ENCODE peak calls at places on chromosome 2, in eight cellular contexts. T is left lobe of liver, D is frontal cortex, G is pons, I is SK-MEL-5, W is GM23338, V is aorta, Q is kidney. C is an unnamed sample.

GRCh38 chr2:180983468-180984388 is 3.3 kb downstream of the UBE2E3 start:
- DNase-seq in W (peak), I (peak), G (peak), D (peak), T (peak), V (no peak), Q (no peak), C (peak)

GRCh38 chr2:147632193-147632592 is 212.6 kb upstream of the ACVR2A start:
- DNase-seq in T (no peak), W (no peak), I (no peak), V (no peak), G (peak), Q (no peak), D (no peak), C (no peak)

GRCh38 chr2:9627310-9627709 is 3.5 kb downstream of the YWHAQ start:
- DNase-seq in W (no peak), G (no peak), I (no peak), Q (no peak), V (no peak), T (no peak), D (no peak), C (peak)

GRCh38 chr2:102588213-102588939 is 31.0 kb upstream of the SLC9A2 start:
- DNase-seq in W (no peak), I (no peak), V (no peak), T (no peak), Q (no peak), G (no peak), D (no peak), C (no peak)

GRCh38 chr2:48510329-48510728 is 19.6 kb upstream of the STON1 start:
- DNase-seq in T (no peak), I (no peak), G (no peak), V (no peak), D (no peak), W (no peak), Q (no peak), C (no peak)

GRCh38 chr2:204407209-204408070 is 137.8 kb upstream of the PARD3B start:
- DNase-seq in T (no peak), V (no peak), I (peak), Q (no peak), W (no peak), D (no peak), G (no peak), C (no peak)

GRCh38 chr2:15864176-15864769 is 76.1 kb upstream of the MYCN start:
- DNase-seq in T (no peak), V (no peak), D (no peak), G (no peak), I (no peak), W (no peak), Q (no peak), C (no peak)

GRCh38 chr2:217108086-217108485 is 248.2 kb upstream of the TNP1 start:
- DNase-seq in W (no peak), Q (no peak), T (no peak), G (no peak), D (no peak), V (no peak), I (no peak), C (no peak)

GRCh38 chr2:188199716-188200128 is 92.0 kb upstream of the GULP1 start:
- DNase-seq in W (no peak), G (no peak), D (no peak), Q (no peak), V (no peak), I (no peak), T (no peak), C (no peak)